ENCODE peak calls at places on chromosomes 12 and 14, in six cellular contexts. X is stomach, V is thoracic aorta, D is IMR-90, E is transverse colon, K is breast epithelium. Z is an unnamed sample.

GRCh38 chr14:35355981-35356839 is 48.3 kb downstream of the NFKBIA start:
- DNase-seq in X (no peak), E (peak), V (no peak), K (no peak), D (peak), Z (no peak)

GRCh38 chr12:126069549-126070165 is 1004.4 kb downstream of the AACS start:
- DNase-seq in V (no peak), E (peak), K (no peak), D (peak), X (peak), Z (no peak)

GRCh38 chr12:97960741-97961608 is 498.4 kb downstream of the RMST start:
- DNase-seq in D (no peak), K (no peak), X (peak), V (no peak), E (no peak), Z (no peak)

GRCh38 chr14:103188691-103189480 is 65.6 kb downstream of the TNFAIP2 start:
- DNase-seq in V (no peak), K (no peak), X (peak), E (peak), D (no peak), Z (peak)

GRCh38 chr14:101058571-101058970 is 155.0 kb upstream of the RTL1 start:
- DNase-seq in E (no peak), V (no peak), X (no peak), K (no peak), D (peak), Z (no peak)

GRCh38 chr14:34722723-34723545 is 8.5 kb upstream of the CFL2 start:
- DNase-seq in E (peak), V (no peak), K (no peak), D (peak), X (peak), Z (peak)

GRCh38 chr12:92570056-92570753 is 132.6 kb upstream of the PLEKHG7 start:
- DNase-seq in K (peak), V (peak), D (peak), E (peak), X (peak), Z (peak)

GRCh38 chr12:12010277-12011031 is 60.3 kb upstream of the BCL2L14 start:
- DNase-seq in E (peak), V (no peak), X (no peak), K (peak), D (peak), Z (peak)

GRCh38 chr12:59425798-59426197 is 170.0 kb upstream of the SLC16A7 start:
- DNase-seq in E (no peak), D (no peak), X (no peak), K (no peak), V (no peak), Z (no peak)

GRCh38 chr14:105941226-105942166 is 415.1 kb downstream of the TMEM121 start:
- DNase-seq in K (no peak), D (no peak), X (no peak), V (no peak), E (no peak), Z (no peak)

GRCh38 chr14:23024612-23025075 is 10.1 kb downstream of the PSMB5 start:
- DNase-seq in V (no peak), D (no peak), X (no peak), E (no peak), K (no peak), Z (no peak)
- H3K27ac ChIP-seq in V (no peak), D (no peak), X (no peak), E (no peak), K (no peak), Z (no peak)

GRCh38 chr12:46918631-46919030 is 92.8 kb upstream of the SLC38A4 start:
- DNase-seq in X (no peak), K (no peak), V (no peak), D (no peak), E (no peak), Z (no peak)

GRCh38 chr12:46915082-46915481 is 89.3 kb upstream of the SLC38A4 start:
- DNase-seq in V (no peak), E (no peak), K (peak), D (peak), X (no peak), Z (no peak)

GRCh38 chr12:46914336-46914735 is 88.5 kb upstream of the SLC38A4 start:
- DNase-seq in X (no peak), V (no peak), E (no peak), K (no peak), D (no peak), Z (no peak)

GRCh38 chr12:46916796-46917419 is 91.1 kb upstream of the SLC38A4 start:
- DNase-seq in E (no peak), K (no peak), X (no peak), V (no peak), D (peak), Z (no peak)

GRCh38 chr12:46915861-46916260 is 90.1 kb upstream of the SLC38A4 start:
- DNase-seq in K (no peak), E (no peak), V (no peak), D (peak), X (no peak), Z (no peak)
- H3K27ac ChIP-seq in K (no peak), E (no peak), V (no peak), D (no peak), X (no peak), Z (no peak)

GRCh38 chr12:29110506-29111442 is 38.3 kb upstream of the FAR2 start:
- DNase-seq in X (no peak), D (no peak), V (no peak), E (no peak), K (no peak), Z (no peak)

GRCh38 chr12:29113101-29113500 is 36.0 kb upstream of the FAR2 start:
- DNase-seq in K (no peak), V (no peak), D (peak), E (no peak), X (no peak), Z (no peak)

DNA sequence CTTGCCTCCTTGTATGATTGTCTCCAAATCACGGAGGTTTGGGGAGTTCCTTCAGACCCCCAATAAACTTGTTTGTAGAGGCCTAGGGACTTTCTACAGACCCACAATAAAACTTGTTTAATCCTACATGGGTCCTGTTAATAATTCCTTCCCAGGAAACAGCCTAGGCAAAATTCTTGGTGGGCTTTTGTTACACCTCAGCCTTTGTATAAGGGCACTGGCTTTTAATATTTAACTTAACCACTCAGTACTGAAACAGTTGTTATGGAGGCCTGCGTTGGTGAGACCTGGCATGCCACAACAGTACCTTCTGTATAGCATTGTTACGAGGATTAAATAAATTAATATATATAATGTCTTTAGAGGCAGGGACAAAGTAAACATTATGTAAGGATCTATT is 32.7 kb upstream of the FAR2 start:
- DNase-seq in D (no peak), E (no peak), K (no peak), V (no peak), X (no peak), Z (no peak)
- H3K27ac ChIP-seq in D (no peak), E (no peak), K (no peak), V (no peak), X (no peak), Z (no peak)

DNA sequence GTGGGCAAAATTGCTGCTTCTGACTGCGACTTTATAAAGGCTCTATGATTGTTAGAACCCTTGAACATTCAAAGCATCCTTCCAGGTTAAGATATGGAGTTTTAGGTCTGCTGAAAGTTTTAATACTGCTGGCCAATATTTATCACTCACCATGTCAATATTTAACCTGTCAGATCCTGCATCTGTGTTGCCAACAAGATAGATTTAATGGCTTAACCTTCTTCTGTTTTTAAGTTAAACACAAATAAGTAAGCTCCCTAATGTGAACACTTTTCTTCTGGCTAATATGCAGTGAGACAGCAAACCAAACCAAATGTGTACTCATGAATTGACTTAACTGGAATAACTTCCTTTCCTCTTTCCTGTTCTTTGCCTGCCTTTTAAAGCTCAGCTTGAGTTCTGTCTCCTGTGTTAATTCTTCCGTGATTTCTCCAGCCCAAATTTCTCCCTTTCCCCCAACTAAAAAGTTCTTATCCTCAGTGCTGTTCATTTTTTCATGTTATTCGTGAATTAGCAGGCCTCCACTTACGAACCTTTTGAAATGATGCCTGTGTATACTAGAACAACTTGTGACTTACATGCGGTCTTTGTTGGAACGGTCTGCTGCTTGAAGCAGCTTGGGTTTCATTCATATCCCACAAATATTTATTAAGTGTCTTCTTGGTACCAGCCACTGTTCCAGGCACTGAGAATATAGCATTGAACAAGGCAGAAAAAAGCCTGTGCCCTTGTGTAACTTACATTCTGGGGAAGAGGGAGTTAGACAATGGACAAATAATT is 9.1 kb downstream of the FBXW8 start:
- DNase-seq in E (no peak), X (no peak), K (no peak), D (no peak), V (no peak), Z (no peak)
- H3K27ac ChIP-seq in E (peak), X (peak), K (no peak), D (no peak), V (no peak), Z (no peak)

DNA sequence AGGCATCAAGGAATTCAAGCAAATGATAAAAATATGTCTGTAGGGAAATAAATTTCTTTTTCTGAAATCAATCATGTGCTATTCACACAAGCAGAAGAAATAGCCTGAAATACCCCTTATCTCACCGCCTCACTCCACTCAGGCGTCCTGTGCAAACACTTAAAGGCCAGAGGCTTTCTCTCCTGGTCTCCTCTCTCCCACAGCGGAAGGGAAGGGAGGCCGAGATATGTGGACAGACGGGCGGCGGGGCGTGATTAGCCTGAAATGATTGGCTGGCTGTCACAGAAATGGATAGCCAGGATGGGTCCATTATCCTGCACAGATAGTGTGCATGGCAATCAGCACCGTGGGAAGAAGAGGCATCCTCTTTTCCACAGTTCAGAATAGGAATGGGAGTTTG is 301.5 kb downstream of the GALC start:
- DNase-seq in X (no peak), V (no peak), D (no peak), E (no peak), K (no peak), Z (no peak)
- H3K27ac ChIP-seq in X (no peak), V (no peak), D (no peak), E (no peak), K (no peak), Z (no peak)

GRCh38 chr12:109947511-109947910 is 47.4 kb downstream of the TCHP start:
- DNase-seq in X (no peak), E (no peak), D (peak), K (no peak), V (no peak), Z (no peak)
- H3K27ac ChIP-seq in X (no peak), E (peak), D (peak), K (no peak), V (peak), Z (no peak)

DNA sequence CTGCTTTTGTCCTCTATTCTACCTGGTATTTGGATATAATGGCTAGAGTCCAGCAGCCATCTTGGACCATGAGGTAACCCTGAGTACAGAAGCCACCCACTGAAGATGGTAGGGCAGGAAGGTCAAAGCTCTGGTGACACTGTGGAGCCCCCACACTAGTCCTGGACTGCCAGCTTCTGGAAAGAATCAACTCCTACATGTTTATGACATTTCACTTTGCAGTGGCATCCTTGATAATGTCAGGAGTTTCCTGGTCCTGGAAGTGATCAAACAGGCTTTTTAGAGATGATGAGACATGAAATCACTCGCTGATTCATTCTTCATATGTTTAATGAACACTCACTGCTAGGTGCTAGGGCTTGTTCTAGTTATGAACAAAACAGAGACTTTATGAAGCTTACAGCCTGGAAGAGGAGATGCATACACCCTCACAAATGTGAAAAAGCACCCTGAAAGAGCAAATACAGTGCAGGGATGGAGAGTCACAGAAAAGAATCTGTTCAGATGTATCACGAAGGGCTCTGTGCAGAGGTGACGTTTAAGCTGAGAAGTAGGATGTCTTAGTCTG is 15.8 kb upstream of the HNF1A start:
- DNase-seq in X (no peak), K (no peak), V (no peak), E (no peak), D (peak), Z (no peak)
- H3K27ac ChIP-seq in X (no peak), K (no peak), V (no peak), E (peak), D (no peak), Z (no peak)

GRCh38 chr12:9276990-9277389 is 68.8 kb upstream of the PZP start:
- DNase-seq in V (no peak), X (no peak), K (no peak), D (no peak), E (no peak), Z (no peak)

GRCh38 chr12:9271875-9272274 is 63.7 kb upstream of the PZP start:
- DNase-seq in K (no peak), D (no peak), E (no peak), X (no peak), V (no peak), Z (no peak)

GRCh38 chr12:9273276-9273675 is 65.1 kb upstream of the PZP start:
- DNase-seq in V (no peak), K (no peak), D (peak), X (no peak), E (no peak), Z (no peak)
- H3K27ac ChIP-seq in V (no peak), K (no peak), D (peak), X (no peak), E (no peak), Z (no peak)

DNA sequence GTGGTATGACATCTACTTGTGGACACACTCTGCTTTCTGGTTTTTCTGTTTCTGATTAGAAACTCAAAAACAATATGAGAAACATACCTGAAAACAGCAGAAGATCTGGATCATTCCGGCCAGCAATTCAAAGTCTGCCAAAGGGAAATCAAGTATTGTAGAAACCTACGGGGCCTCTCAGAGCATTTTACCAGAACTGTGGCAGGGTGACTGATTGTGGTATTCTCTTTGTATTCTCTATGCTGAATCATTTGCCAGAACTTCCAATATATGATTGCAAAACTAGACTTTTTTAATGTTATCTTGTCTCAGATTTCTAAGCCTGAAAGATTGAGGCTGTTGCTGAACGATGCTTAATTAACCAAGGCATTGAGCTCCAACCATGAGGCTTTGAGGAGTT is 5.9 kb upstream of the GZMB start:
- DNase-seq in D (no peak), V (no peak), E (no peak), X (no peak), K (no peak), Z (no peak)
- H3K27ac ChIP-seq in D (no peak), V (no peak), E (no peak), X (no peak), K (no peak), Z (no peak)

GRCh38 chr14:21924479-21924878 is 250.9 kb upstream of the OR4E1 start:
- DNase-seq in K (no peak), V (no peak), E (peak), X (no peak), D (no peak), Z (peak)

GRCh38 chr14:21921453-21921852 is 247.8 kb upstream of the OR4E1 start:
- DNase-seq in E (no peak), D (no peak), K (no peak), X (no peak), V (no peak), Z (no peak)

GRCh38 chr14:21917699-21918436 is 244.2 kb upstream of the OR4E1 start:
- DNase-seq in D (peak), K (no peak), V (no peak), E (peak), X (peak), Z (peak)

DNA sequence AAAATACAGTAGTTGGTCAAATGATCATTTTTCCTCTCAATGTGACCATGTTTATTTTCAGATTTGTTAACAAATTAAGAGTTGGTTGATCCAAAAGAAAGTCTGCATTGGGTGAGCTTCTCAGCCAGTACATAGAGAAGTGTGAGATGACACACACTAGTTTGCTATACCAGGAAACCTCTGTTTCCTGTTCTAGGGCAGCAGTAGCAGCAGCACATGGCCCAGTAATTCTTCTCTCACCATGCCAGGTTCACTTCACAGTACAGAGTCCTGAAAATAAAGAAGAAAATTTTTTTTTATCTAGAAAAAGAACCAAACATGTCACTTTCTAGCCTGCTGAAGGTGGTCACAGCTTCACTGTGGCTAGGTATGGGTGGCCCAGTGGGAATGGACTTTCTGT is 250.2 kb upstream of the OR4E1 start:
- DNase-seq in E (no peak), V (no peak), X (no peak), K (no peak), D (no peak), Z (peak)
- H3K27ac ChIP-seq in E (peak), V (no peak), X (no peak), K (no peak), D (no peak), Z (peak)